ENCODE peak calls at places on chromosomes 1 and 21, in seven cellular contexts. Z is astrocyte, C is cardiac muscle cell, Y is MM.1S, V is Panc1, Q is brain microvascular endothelial cell, O is mammary epithelial cell. R is an unnamed sample.

GRCh38 chr1:150362721-150363425 is 1.1 kb upstream of the RPRD2 start:
- DNase-seq in Z (peak; percentile 3), V (no peak), Y (no peak), O (no peak), C (no peak), Q (no peak), R (no peak)

GRCh38 chr1:84141177-84142003 is 2.7 kb upstream of the PRKACB start:
- DNase-seq in O (no peak), V (no peak), Q (no peak), Y (peak; percentile 9), Z (no peak), C (no peak), R (peak; percentile 7)

GRCh38 chr1:198523183-198523942 is 17.1 kb downstream of the ATP6V1G3 start:
- DNase-seq in V (no peak), Z (no peak), C (no peak), Q (no peak), O (no peak), Y (no peak), R (no peak)

GRCh38 chr1:32101233-32101681 is 6.6 kb upstream of the KPNA6 start:
- DNase-seq in O (no peak), V (no peak), Y (no peak), Z (peak; percentile 58), C (no peak), Q (peak; percentile 42), R (peak; percentile 52)

GRCh38 chr1:44689447-44689765 is 14.9 kb downstream of the ARMH1 start:
- DNase-seq in Z (no peak), V (no peak), Q (no peak), O (no peak), Y (no peak), C (no peak), R (no peak)

GRCh38 chr21:29335720-29336119 is 37.0 kb downstream of the BACH1 start:
- DNase-seq in Y (no peak), Z (peak; percentile 43), V (no peak), Q (no peak), O (peak; percentile 20), C (no peak), R (peak; percentile 16)

GRCh38 chr1:200374569-200375312 is 35.1 kb downstream of the ZNF281 start:
- DNase-seq in O (no peak), Y (no peak), C (no peak), V (no peak), Z (peak; percentile 55), Q (no peak), R (no peak)

GRCh38 chr1:209398330-209398991 is 185.1 kb upstream of the CAMK1G start:
- DNase-seq in Q (peak; percentile 65), V (no peak), Z (peak; percentile 94), Y (peak; percentile 83), O (peak; percentile 98), C (no peak), R (peak; percentile 88)

GRCh38 chr1:153985984-153986761 is at the start of gene RAB13:
- DNase-seq in Q (peak; percentile 67), O (peak; percentile 79), Z (peak; percentile 63), Y (no peak), V (no peak), C (peak; percentile 89), R (peak; percentile 93)

GRCh38 chr21:38806942-38807284 is 1.2 kb downstream of the ETS2 start:
- DNase-seq in Z (peak; percentile 31), V (no peak), Q (peak; percentile 24), Y (no peak), C (no peak), O (no peak), R (no peak)

GRCh38 chr1:167905182-167905581 is 8.8 kb downstream of the ADCY10 start:
- DNase-seq in Z (peak; percentile 30), Q (no peak), V (no peak), C (no peak), O (no peak), Y (no peak), R (no peak)

GRCh38 chr1:92792340-92792782 is 7.5 kb upstream of the EVI5 start:
- DNase-seq in C (peak; percentile 0), V (no peak), O (no peak), Q (no peak), Y (no peak), Z (no peak), R (peak; percentile 11)

DNA sequence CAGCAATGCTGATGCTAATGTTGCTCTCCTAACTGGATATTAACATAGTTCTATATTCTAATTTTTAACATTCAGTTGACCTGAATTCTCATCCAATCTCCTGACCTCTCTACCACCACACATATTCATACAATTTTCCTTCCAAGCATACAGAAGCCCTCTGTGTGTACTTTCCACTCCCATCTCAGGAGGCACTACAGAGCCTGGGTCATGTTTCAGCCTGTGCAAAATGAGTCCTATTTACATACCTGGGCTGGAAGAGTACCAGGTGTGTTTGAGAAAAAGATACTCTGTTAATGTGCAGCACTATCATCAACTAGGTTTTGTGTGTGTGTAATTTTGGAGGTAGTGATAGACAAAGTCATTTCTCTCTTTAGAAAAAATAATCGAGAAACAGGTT is 486.3 kb downstream of the NEGR1 start:
- DNase-seq in Z (no peak), V (no peak), O (peak; percentile 12), Y (no peak), C (no peak), Q (no peak), R (no peak)
- TF ChIP-seq CTCF in Z (no peak), V (no peak), O (no peak), Y (no peak), C (no peak), Q (no peak), R (no peak)

DNA sequence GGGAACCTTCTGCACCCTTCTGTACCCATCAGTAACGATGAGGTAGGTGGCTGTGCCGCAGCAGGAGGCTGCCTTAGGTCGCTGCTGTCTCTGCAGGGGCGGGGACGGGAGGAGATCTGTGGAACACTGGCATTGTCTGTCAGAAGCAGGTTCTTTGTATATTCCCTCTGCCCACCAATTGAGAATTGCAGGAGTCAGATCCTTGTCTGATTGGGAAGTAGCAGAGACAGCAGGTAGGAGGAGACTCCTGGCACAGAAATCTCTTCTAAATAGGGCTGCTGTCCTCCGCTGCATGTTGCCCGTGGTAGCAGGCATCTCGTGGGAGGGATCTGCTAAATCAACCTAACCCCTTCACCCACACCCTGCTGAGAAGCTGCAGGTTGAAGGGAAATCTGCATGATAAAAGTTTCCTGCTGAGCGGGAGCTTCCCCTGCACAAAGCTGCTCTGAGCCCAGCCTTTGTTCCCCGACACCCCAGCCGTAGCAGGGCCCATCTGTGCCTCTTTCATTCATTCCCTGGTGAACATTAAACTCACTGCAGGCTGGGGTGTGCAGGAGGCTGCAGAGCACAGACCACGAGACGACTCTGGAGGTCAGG is 15.9 kb downstream of the SARS1 start:
- DNase-seq in Y (no peak), Q (no peak), Z (no peak), O (no peak), C (no peak), V (no peak), R (no peak)
- H3K27ac ChIP-seq in Y (no peak overlapping the region), Q (no peak overlapping the region), Z (no peak overlapping the region), O (no peak overlapping the region), C (no peak overlapping the region), V (no peak overlapping the region), R (peak overlapping the region; percentile 19)

GRCh38 chr1:6259491-6260362 is 1.2 kb downstream of the GPR153 start:
- DNase-seq in Z (peak; percentile 47), V (no peak), Y (peak; percentile 69), O (peak; percentile 84), Q (peak; percentile 48), C (peak; percentile 78), R (peak; percentile 90)

GRCh38 chr1:6260961-6261614 is at the start of gene GPR153:
- DNase-seq in Q (no peak), O (peak; percentile 54), Z (no peak), C (peak; percentile 77), V (no peak), Y (peak; percentile 45), R (no peak)

GRCh38 chr1:6258675-6259074 is 2.2 kb downstream of the GPR153 start:
- DNase-seq in Q (no peak), Y (no peak), O (peak; percentile 81), C (no peak), Z (no peak), V (no peak), R (no peak)

GRCh38 chr1:6261615-6261995 is 707 bp upstream of the GPR153 start:
- DNase-seq in C (peak; percentile 76), Y (no peak), V (no peak), O (peak; percentile 10), Z (no peak), Q (no peak), R (no peak)

GRCh38 chr1:6260433-6260934 is 414 bp downstream of the GPR153 start:
- DNase-seq in O (peak; percentile 28), Z (no peak), C (peak; percentile 65), V (no peak), Q (no peak), Y (no peak), R (no peak)
- TF ChIP-seq CTCF in O (no peak), Z (no peak), C (no peak), V (no peak), Q (no peak), Y (no peak), R (no peak)

DNA sequence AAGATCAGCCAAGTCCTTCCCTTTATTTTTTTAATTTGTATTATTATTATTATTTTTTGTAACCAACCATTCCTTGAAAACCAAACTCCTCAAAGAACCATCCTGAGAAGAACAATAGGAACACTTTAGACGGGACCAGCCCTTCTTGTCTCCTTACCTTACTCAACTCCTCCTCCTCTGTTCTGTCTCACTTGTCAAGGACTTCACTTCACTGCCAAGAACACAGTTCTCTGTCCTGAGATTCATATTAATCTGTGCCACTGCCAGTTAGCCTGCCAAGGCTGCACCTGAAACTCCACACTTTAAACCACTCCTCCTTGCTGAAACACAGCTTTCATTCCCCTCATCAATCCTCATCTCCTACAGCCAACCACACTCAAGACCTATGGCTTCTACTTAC is 73.8 kb upstream of the ATP1A1 start:
- DNase-seq in Z (no peak), C (no peak), Q (no peak), Y (no peak), O (no peak), V (no peak), R (no peak)
- H3K27ac ChIP-seq in Z (no peak overlapping the region), C (no peak overlapping the region), Q (no peak overlapping the region), Y (no peak overlapping the region), O (no peak overlapping the region), V (no peak overlapping the region), R (no peak overlapping the region)

DNA sequence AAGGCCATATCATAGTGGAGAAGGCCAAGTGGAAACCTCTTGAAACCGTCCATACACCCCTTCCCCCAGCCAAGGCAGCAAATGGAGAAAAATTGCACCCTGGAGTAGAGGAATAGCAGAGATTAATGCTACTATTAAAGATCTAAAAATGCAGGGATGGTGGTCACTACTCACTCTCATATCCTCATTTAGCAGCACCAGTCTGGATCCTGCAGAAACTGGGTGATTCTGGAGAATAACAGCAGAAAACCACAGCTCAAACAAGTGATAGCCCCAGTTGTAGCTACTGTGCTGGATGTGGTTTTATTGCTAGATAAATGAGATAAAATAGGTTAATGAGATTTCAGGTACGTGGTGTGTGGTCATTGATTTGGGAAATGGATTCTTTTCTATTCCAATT is 30.3 kb downstream of the S1PR1 start:
- DNase-seq in C (no peak), V (no peak), Y (no peak), Z (no peak), Q (no peak), O (no peak), R (no peak)
- TF ChIP-seq CTCF in C (no peak), V (no peak), Y (no peak), Z (no peak), Q (no peak), O (no peak), R (no peak)

DNA sequence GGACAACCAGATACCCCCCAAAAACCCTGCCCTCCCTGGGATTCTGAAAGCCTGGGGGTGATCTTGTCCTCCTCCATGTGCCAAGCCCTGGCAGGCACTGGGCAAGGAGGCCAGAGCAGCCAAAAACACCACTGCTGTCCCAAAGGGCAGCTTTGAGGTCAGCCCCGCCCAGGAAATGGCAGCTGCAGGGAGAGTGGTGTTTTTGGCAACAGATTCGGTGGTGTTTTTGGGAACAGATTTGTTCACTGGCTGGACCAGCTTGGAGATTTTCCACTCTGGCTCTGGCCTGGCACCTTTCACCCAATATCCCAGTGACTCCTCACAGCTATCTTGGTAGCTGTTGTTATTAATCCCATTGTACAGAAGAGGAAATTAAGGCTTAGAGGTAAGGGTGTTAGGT is 34.7 kb downstream of the LRP8 start:
- DNase-seq in V (no peak), Y (no peak), C (no peak), Q (no peak), O (no peak), Z (no peak), R (no peak)
- H3K27ac ChIP-seq in V (no peak overlapping the region), Y (peak overlapping the region; percentile 18), C (no peak overlapping the region), Q (no peak overlapping the region), O (no peak overlapping the region), Z (no peak overlapping the region), R (peak overlapping the region; percentile 77)

R was measured in RWPE1.